ENCODE peak calls at places on chromosomes 13 and 19, in four cellular contexts. A is heart left ventricle, V is body of pancreas, J is H1. Q is an unnamed sample. For H3K4me1, the result is how much of the 10 kb centered on the place peaks cover.

GRCh38 chr13:107252428-107252827 is 684.5 kb upstream of the ARGLU1 start:
- DNase-seq in A (no peak), V (no peak), J (no peak), Q (no peak)

GRCh38 chr13:113656015-113656588 is 1.9 kb downstream of the ATP4B start:
- DNase-seq in A (no peak), V (no peak), J (no peak), Q (no peak)

GRCh38 chr19:4715529-4716221 is 8.0 kb downstream of the DPP9 start:
- DNase-seq in A (peak), V (no peak), J (no peak), Q (no peak)

GRCh38 chr13:42894765-42895181 is 97.3 kb downstream of the EPSTI1 start:
- DNase-seq in A (peak), V (peak), J (no peak), Q (no peak)

GRCh38 chr19:41886761-41887710 is 4.1 kb downstream of the ARHGEF1 start:
- DNase-seq in A (no peak), V (no peak), J (no peak), Q (no peak)

GRCh38 chr19:7692417-7693088 is 9.4 kb downstream of the FCER2 start:
- DNase-seq in A (no peak), V (no peak), J (no peak), Q (no peak)

GRCh38 chr19:55141696-55142095 is 7.3 kb downstream of the TNNT1 start:
- DNase-seq in A (no peak), V (no peak), J (no peak), Q (no peak)

GRCh38 chr13:46295531-46296464 is 84.1 kb downstream of the LRRC63 start:
- DNase-seq in A (peak), V (no peak), J (no peak), Q (peak)

GRCh38 chr19:18239303-18239702 is 13.1 kb upstream of the PDE4C start:
- DNase-seq in A (no peak), V (no peak), J (no peak), Q (no peak)

GRCh38 chr13:93603043-93603442 is 376.4 kb downstream of the GPC6 start:
- DNase-seq in A (no peak), V (no peak), J (peak), Q (no peak)

GRCh38 chr19:12834418-12834943 is at the start of gene RTBDN:
- DNase-seq in A (no peak), V (no peak), J (no peak), Q (no peak)

GRCh38 chr19:9836021-9836420 is 903 bp downstream of the PIN1 start:
- DNase-seq in A (no peak), V (no peak), J (no peak), Q (no peak)

GRCh38 chr19:54436031-54436523 is 12.9 kb upstream of the LENG8 start:
- DNase-seq in A (peak), V (no peak), J (no peak), Q (no peak)

GRCh38 chr13:33276581-33276980 is 9.0 kb downstream of the STARD13 start:
- DNase-seq in A (no peak), V (no peak), J (no peak), Q (no peak)

GRCh38 chr13:33275916-33276315 is 9.6 kb downstream of the STARD13 start:
- DNase-seq in A (no peak), V (no peak), J (no peak), Q (no peak)

GRCh38 chr13:33272531-33273124 is 12.9 kb downstream of the STARD13 start:
- DNase-seq in A (no peak), V (peak), J (no peak), Q (no peak)

GRCh38 chr13:33271759-33272158 is 13.8 kb downstream of the STARD13 start:
- DNase-seq in A (no peak), V (no peak), J (no peak), Q (no peak)

GRCh38 chr13:33274264-33274663 is 11.3 kb downstream of the STARD13 start:
- DNase-seq in A (no peak), V (no peak), J (no peak), Q (no peak)
- H3K4me1 ChIP-seq in A (half or more), V (half or more), J (under half), Q (under half)

GRCh38 chr13:31504918-31505317 is 234.4 kb upstream of the RXFP2 start:
- DNase-seq in A (no peak), V (no peak), J (no peak), Q (no peak)
- TF ChIP-seq POLR2A in A (no peak), V (no peak), J (no peak), Q (no peak)

DNA sequence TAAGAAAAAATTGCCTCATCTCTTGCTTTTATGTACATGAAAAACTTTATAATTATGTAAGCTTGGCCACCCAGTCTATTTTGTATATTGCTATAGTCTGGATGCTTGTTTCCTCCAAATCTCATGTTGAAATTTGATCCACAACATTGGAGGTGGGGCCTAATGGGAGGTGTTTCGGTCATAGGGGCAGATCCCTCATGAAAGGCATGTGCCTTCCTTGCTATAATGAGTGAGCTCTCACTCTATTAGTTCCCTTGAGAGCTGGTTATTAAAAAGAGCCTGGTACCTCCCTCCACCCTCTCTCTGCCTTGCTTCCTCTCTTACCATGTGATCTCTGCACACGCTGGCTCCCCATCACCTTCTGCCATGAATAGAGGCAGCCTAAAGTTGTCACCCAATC is 1005.1 kb downstream of the PCDH9 start:
- DNase-seq in A (no peak), V (no peak), J (no peak), Q (no peak)
- H3K27ac ChIP-seq in A (no peak), V (no peak), J (no peak), Q (no peak)

GRCh38 chr19:34018546-34018945 is 153.8 kb upstream of the LSM14A start:
- DNase-seq in A (no peak), V (no peak), J (no peak), Q (no peak)

DNA sequence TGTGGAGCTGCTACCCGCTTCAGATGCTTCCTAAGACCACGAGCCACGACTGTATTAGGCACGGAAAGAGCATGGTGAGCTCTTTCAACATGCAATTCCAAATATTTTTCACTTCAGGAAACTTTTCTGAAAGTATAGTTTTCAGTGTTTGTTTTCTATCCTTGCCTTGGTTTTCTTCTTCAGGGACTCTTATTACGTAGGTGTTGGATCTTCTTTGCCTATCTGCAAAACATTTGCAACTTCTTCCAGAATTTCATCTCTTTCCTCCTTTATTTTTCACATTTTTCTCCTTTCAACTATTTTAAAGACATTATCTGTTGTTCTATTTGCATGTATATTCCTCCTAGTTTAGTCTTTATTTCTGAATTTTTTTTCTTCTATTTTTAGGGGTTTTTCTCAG is 148.9 kb upstream of the LSM14A start:
- DNase-seq in A (no peak), V (no peak), J (no peak), Q (no peak)
- H3K4me1 ChIP-seq in A (under half), V (under half), J (under half), Q (under half)